ENCODE peak calls at places on chromosome 7, in eight cellular contexts. One of them, this sample, is unnamed.

GRCh38 chr7:42274052-42274451 is 37.0 kb upstream of the GLI3 start:
- DNase-seq in SW480: no peak
- DNase-seq in fibroblast of mammary gland: peak
- DNase-seq in T follicular helper cell: no peak
- DNase-seq in psoas muscle: no peak
- DNase-seq in anterior cingulate cortex: no peak
- DNase-seq in stimulated activated CD4-positive, alpha-beta T cell treated with anti-CD3 and anti-CD28 coated beads, Interleukin-2, amount 100 ng/mL, for 48 hours: no peak
- DNase-seq in nephron progenitor cell: no peak
- DNase-seq in this sample: no peak

GRCh38 chr7:14069961-14070360 is 80.5 kb upstream of the ETV1 start:
- DNase-seq in SW480: no peak
- DNase-seq in fibroblast of mammary gland: no peak
- DNase-seq in T follicular helper cell: no peak
- DNase-seq in psoas muscle: no peak
- DNase-seq in anterior cingulate cortex: no peak
- DNase-seq in stimulated activated CD4-positive, alpha-beta T cell treated with anti-CD3 and anti-CD28 coated beads, Interleukin-2, amount 100 ng/mL, for 48 hours: no peak
- DNase-seq in nephron progenitor cell: no peak
- DNase-seq in this sample: no peak

GRCh38 chr7:116752305-116753074 is 80.5 kb downstream of the MET start:
- DNase-seq in SW480: no peak
- DNase-seq in fibroblast of mammary gland: no peak
- DNase-seq in T follicular helper cell: no peak
- DNase-seq in psoas muscle: no peak
- DNase-seq in anterior cingulate cortex: no peak
- DNase-seq in stimulated activated CD4-positive, alpha-beta T cell treated with anti-CD3 and anti-CD28 coated beads, Interleukin-2, amount 100 ng/mL, for 48 hours: no peak
- DNase-seq in nephron progenitor cell: no peak
- DNase-seq in this sample: no peak

GRCh38 chr7:22561356-22561755 is 61.4 kb upstream of the STEAP1B start:
- DNase-seq in SW480: peak
- DNase-seq in fibroblast of mammary gland: peak
- DNase-seq in T follicular helper cell: no peak
- DNase-seq in psoas muscle: peak
- DNase-seq in anterior cingulate cortex: no peak
- DNase-seq in stimulated activated CD4-positive, alpha-beta T cell treated with anti-CD3 and anti-CD28 coated beads, Interleukin-2, amount 100 ng/mL, for 48 hours: no peak
- DNase-seq in nephron progenitor cell: peak
- DNase-seq in this sample: no peak

GRCh38 chr7:47690902-47691558 is 109.1 kb upstream of the TNS3 start:
- DNase-seq in SW480: no peak
- DNase-seq in fibroblast of mammary gland: peak
- DNase-seq in T follicular helper cell: no peak
- DNase-seq in psoas muscle: no peak
- DNase-seq in anterior cingulate cortex: no peak
- DNase-seq in stimulated activated CD4-positive, alpha-beta T cell treated with anti-CD3 and anti-CD28 coated beads, Interleukin-2, amount 100 ng/mL, for 48 hours: no peak
- DNase-seq in nephron progenitor cell: no peak
- DNase-seq in this sample: no peak

GRCh38 chr7:29146888-29147609 is 712 bp upstream of the CPVL start:
- DNase-seq in SW480: no peak
- DNase-seq in fibroblast of mammary gland: peak
- DNase-seq in T follicular helper cell: no peak
- DNase-seq in psoas muscle: peak
- DNase-seq in anterior cingulate cortex: no peak
- DNase-seq in stimulated activated CD4-positive, alpha-beta T cell treated with anti-CD3 and anti-CD28 coated beads, Interleukin-2, amount 100 ng/mL, for 48 hours: no peak
- DNase-seq in nephron progenitor cell: peak
- DNase-seq in this sample: no peak

GRCh38 chr7:41103331-41103730 is 599.6 kb downstream of the INHBA start:
- DNase-seq in SW480: no peak
- DNase-seq in fibroblast of mammary gland: no peak
- DNase-seq in T follicular helper cell: no peak
- DNase-seq in psoas muscle: no peak
- DNase-seq in anterior cingulate cortex: no peak
- DNase-seq in stimulated activated CD4-positive, alpha-beta T cell treated with anti-CD3 and anti-CD28 coated beads, Interleukin-2, amount 100 ng/mL, for 48 hours: no peak
- DNase-seq in nephron progenitor cell: no peak
- DNase-seq in this sample: no peak

GRCh38 chr7:49635800-49636199 is 137.6 kb upstream of the VWC2 start:
- DNase-seq in SW480: no peak
- DNase-seq in fibroblast of mammary gland: no peak
- DNase-seq in T follicular helper cell: no peak
- DNase-seq in psoas muscle: no peak
- DNase-seq in anterior cingulate cortex: no peak
- DNase-seq in stimulated activated CD4-positive, alpha-beta T cell treated with anti-CD3 and anti-CD28 coated beads, Interleukin-2, amount 100 ng/mL, for 48 hours: no peak
- DNase-seq in nephron progenitor cell: no peak
- DNase-seq in this sample: no peak

GRCh38 chr7:66925255-66925654 is 4.2 kb downstream of the TMEM248 start:
- DNase-seq in SW480: no peak
- DNase-seq in fibroblast of mammary gland: no peak
- DNase-seq in T follicular helper cell: no peak
- DNase-seq in psoas muscle: no peak
- DNase-seq in anterior cingulate cortex: no peak
- DNase-seq in stimulated activated CD4-positive, alpha-beta T cell treated with anti-CD3 and anti-CD28 coated beads, Interleukin-2, amount 100 ng/mL, for 48 hours: no peak
- DNase-seq in nephron progenitor cell: no peak
- DNase-seq in this sample: no peak